ENCODE peak calls at places on chromosome 21, in seven cellular contexts. A is tibial nerve; W is RWPE2; L is cardiac fibroblast; D is CD8-positive, alpha-beta T cell; B is GM12865; V is GM23338. Q is an unnamed sample.

GRCh38 chr21:34743831-34744230 is 75.0 kb downstream of the CLIC6 start:
- DNase-seq in A (peak), W (peak), L (peak), D (no peak), B (no peak), V (no peak), Q (no peak)

GRCh38 chr21:20968391-20968790 is 29.8 kb upstream of the NCAM2 start:
- DNase-seq in A (no peak), W (no peak), L (no peak), D (no peak), B (no peak), V (no peak), Q (no peak)

GRCh38 chr21:46054031-46054430 is 43.9 kb upstream of the COL6A2 start:
- DNase-seq in A (no peak), W (no peak), L (no peak), D (no peak), B (no peak), V (no peak), Q (no peak)

GRCh38 chr21:45862544-45863207 is 118.9 kb upstream of the COL6A1 start:
- DNase-seq in A (no peak), W (no peak), L (no peak), D (no peak), B (peak), V (no peak), Q (no peak)

GRCh38 chr21:45973475-45974072 is 8.0 kb upstream of the COL6A1 start:
- DNase-seq in A (peak), W (peak), L (peak), D (peak), B (peak), V (peak), Q (peak)

GRCh38 chr21:45972353-45972715 is 9.2 kb upstream of the COL6A1 start:
- DNase-seq in A (no peak), W (peak), L (peak), D (no peak), B (no peak), V (peak), Q (no peak)

GRCh38 chr21:18499761-18500376 is 96.3 kb upstream of the TMPRSS15 start:
- DNase-seq in A (peak), W (no peak), L (peak), D (no peak), B (peak), V (peak), Q (peak)

GRCh38 chr21:36813071-36813470 is 114.2 kb downstream of the SIM2 start:
- DNase-seq in A (no peak), W (no peak), L (peak), D (no peak), B (no peak), V (no peak), Q (no peak)

GRCh38 chr21:28485301-28486022 is 507.2 kb downstream of the LTN1 start:
- DNase-seq in A (no peak), W (no peak), L (peak), D (no peak), B (no peak), V (no peak), Q (no peak)

GRCh38 chr21:46064870-46065214 is 33.1 kb upstream of the COL6A2 start:
- DNase-seq in A (no peak), W (no peak), L (no peak), D (peak), B (no peak), V (no peak), Q (no peak)

GRCh38 chr21:44295163-44295601 is 4.7 kb upstream of the PFKL start:
- DNase-seq in A (no peak), W (no peak), L (no peak), D (no peak), B (no peak), V (no peak), Q (no peak)

GRCh38 chr21:33968082-33968997 is 52.7 kb upstream of the ATP5PO start:
- DNase-seq in A (no peak), W (no peak), L (peak), D (no peak), B (peak), V (peak), Q (no peak)

GRCh38 chr21:45324430-45325205 is 36.9 kb upstream of the POFUT2 start:
- DNase-seq in A (no peak), W (peak), L (no peak), D (no peak), B (no peak), V (no peak), Q (no peak)

GRCh38 chr21:33734818-33735217 is 92.5 kb downstream of the ITSN1 start:
- DNase-seq in A (no peak), W (no peak), L (no peak), D (no peak), B (peak), V (no peak), Q (no peak)

GRCh38 chr21:43761886-43762285 is 14.2 kb downstream of the CSTB start:
- DNase-seq in A (no peak), W (no peak), L (no peak), D (no peak), B (no peak), V (no peak), Q (no peak)

GRCh38 chr21:45429221-45430164 is 24.5 kb downstream of the COL18A1 start:
- DNase-seq in A (no peak), W (no peak), L (no peak), D (no peak), B (no peak), V (no peak), Q (no peak)

GRCh38 chr21:36245649-36246048 is 74.3 kb upstream of the MORC3 start:
- DNase-seq in A (no peak), W (no peak), L (no peak), D (no peak), B (no peak), V (peak), Q (no peak)

GRCh38 chr21:33244781-33245105 is 15.0 kb downstream of the IFNAR2 start:
- DNase-seq in A (no peak), W (no peak), L (no peak), D (no peak), B (no peak), V (no peak), Q (no peak)

GRCh38 chr21:45889961-45890360 is 91.6 kb upstream of the COL6A1 start:
- DNase-seq in A (no peak), W (peak), L (no peak), D (no peak), B (no peak), V (no peak), Q (no peak)

GRCh38 chr21:20258542-20258941 is 739.7 kb upstream of the NCAM2 start:
- DNase-seq in A (no peak), W (no peak), L (no peak), D (no peak), B (no peak), V (no peak), Q (no peak)

GRCh38 chr21:27804515-27804914 is 837.6 kb upstream of the ADAMTS5 start:
- DNase-seq in A (no peak), W (no peak), L (no peak), D (no peak), B (no peak), V (peak), Q (no peak)

GRCh38 chr21:15840406-15840805 is 110.6 kb downstream of the USP25 start:
- DNase-seq in A (no peak), W (no peak), L (no peak), D (no peak), B (no peak), V (no peak), Q (no peak)

GRCh38 chr21:36547464-36547863 is 67.5 kb upstream of the CLDN14 start:
- DNase-seq in A (no peak), W (no peak), L (no peak), D (no peak), B (no peak), V (no peak), Q (no peak)

GRCh38 chr21:42361286-42361685 is 5.0 kb downstream of the TFF1 start:
- DNase-seq in A (no peak), W (no peak), L (no peak), D (no peak), B (no peak), V (no peak), Q (no peak)

GRCh38 chr21:42362700-42363099 is 3.6 kb downstream of the TFF1 start:
- DNase-seq in A (no peak), W (no peak), L (no peak), D (no peak), B (peak), V (no peak), Q (no peak)

GRCh38 chr21:42362198-42362597 is 4.1 kb downstream of the TFF1 start:
- DNase-seq in A (no peak), W (no peak), L (no peak), D (no peak), B (no peak), V (no peak), Q (no peak)

GRCh38 chr21:42364304-42364865 is 1.9 kb downstream of the TFF1 start:
- DNase-seq in A (no peak), W (no peak), L (no peak), D (no peak), B (no peak), V (no peak), Q (no peak)

DNA sequence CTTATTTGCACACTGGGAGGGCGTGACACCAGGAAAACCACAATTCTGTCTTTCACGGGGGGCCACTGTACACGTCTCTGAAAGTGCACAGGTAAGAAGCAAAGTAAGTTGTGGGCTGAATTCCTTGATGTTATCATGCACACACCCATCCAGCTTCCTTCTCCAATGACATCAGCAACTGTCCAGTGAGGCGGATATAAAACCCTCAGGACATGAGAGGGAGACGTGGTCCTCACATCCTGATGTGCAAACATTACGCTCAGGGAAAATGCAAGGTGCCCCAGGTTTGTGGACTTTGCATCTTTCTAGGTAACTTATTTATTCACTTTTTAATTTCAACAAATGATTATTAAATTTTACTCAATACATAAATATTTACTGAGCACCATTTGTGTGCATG is 3.0 kb downstream of the TFF1 start:
- DNase-seq in A (no peak), W (no peak), L (no peak), D (no peak), B (no peak), V (no peak), Q (no peak)
- TF ChIP-seq CTCF in A (no peak), W (no peak), L (no peak), D (no peak), B (no peak), V (no peak), Q (no peak)

GRCh38 chr21:17389311-17389710 is 123.5 kb upstream of the CXADR start:
- DNase-seq in A (no peak), W (no peak), L (no peak), D (no peak), B (no peak), V (no peak), Q (no peak)

GRCh38 chr21:17388226-17388625 is 124.6 kb upstream of the CXADR start:
- DNase-seq in A (no peak), W (no peak), L (no peak), D (no peak), B (no peak), V (peak), Q (no peak)

GRCh38 chr21:17390575-17390974 is 122.3 kb upstream of the CXADR start:
- DNase-seq in A (no peak), W (no peak), L (no peak), D (no peak), B (no peak), V (no peak), Q (no peak)

GRCh38 chr21:17386498-17386897 is 126.3 kb upstream of the CXADR start:
- DNase-seq in A (no peak), W (no peak), L (no peak), D (no peak), B (no peak), V (peak), Q (no peak)

DNA sequence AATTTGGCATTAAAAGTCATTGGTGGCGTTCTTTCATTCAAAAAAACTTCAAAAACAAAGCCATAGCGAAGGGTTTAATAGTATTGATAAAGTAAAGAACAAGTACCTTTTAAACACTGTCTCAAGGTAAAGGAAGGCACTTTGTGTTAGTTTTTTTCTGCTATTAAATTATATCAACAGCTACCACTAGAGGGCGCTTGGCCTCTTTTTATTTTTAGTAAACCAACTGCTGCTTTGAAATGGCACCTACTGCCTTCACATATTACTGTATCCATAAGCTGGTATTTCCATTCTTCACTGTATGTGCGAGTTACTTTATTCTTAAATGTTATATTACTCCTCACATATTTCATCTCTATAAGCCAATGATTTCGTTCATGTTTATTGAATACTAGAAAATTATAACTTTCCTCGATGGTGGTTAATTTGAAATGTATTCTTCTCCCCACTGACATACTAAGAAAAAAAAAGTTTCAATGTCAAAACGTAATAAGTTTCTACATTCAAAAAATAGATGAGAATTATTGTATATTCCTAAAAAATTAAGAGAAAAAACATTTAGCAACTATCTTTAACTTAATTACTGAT is 125.7 kb upstream of the CXADR start:
- DNase-seq in A (peak), W (no peak), L (peak), D (peak), B (peak), V (peak), Q (peak)
- TF ChIP-seq CTCF in A (peak), W (peak), L (peak), D (peak), B (peak), V (peak), Q (peak)

GRCh38 chr21:38242036-38242435 is 14.8 kb upstream of the KCNJ15 start:
- DNase-seq in A (no peak), W (no peak), L (no peak), D (no peak), B (no peak), V (no peak), Q (no peak)

GRCh38 chr21:38241029-38241740 is 15.6 kb upstream of the KCNJ15 start:
- DNase-seq in A (no peak), W (no peak), L (peak), D (no peak), B (no peak), V (no peak), Q (no peak)

GRCh38 chr21:38234395-38235142 is 22.2 kb upstream of the KCNJ15 start:
- DNase-seq in A (no peak), W (peak), L (no peak), D (no peak), B (no peak), V (no peak), Q (no peak)

GRCh38 chr21:38240121-38240520 is 16.7 kb upstream of the KCNJ15 start:
- DNase-seq in A (no peak), W (no peak), L (no peak), D (no peak), B (no peak), V (no peak), Q (no peak)

GRCh38 chr21:38236232-38236631 is 20.6 kb upstream of the KCNJ15 start:
- DNase-seq in A (no peak), W (no peak), L (no peak), D (no peak), B (no peak), V (peak), Q (no peak)
- TF ChIP-seq CTCF in A (no peak), W (peak), L (peak), D (no peak), B (no peak), V (peak), Q (peak)

GRCh38 chr21:25421327-25422028 is 185.8 kb downstream of the MRPL39 start:
- DNase-seq in A (peak), W (no peak), L (peak), D (peak), B (peak), V (peak), Q (no peak)

GRCh38 chr21:25420831-25421230 is 186.4 kb downstream of the MRPL39 start:
- DNase-seq in A (no peak), W (no peak), L (no peak), D (no peak), B (peak), V (no peak), Q (no peak)

GRCh38 chr21:25412090-25412489 is 195.2 kb downstream of the MRPL39 start:
- DNase-seq in A (no peak), W (no peak), L (peak), D (no peak), B (no peak), V (no peak), Q (no peak)

GRCh38 chr21:25416669-25417068 is 190.6 kb downstream of the MRPL39 start:
- DNase-seq in A (no peak), W (no peak), L (no peak), D (no peak), B (no peak), V (no peak), Q (no peak)
- TF ChIP-seq CTCF in A (no peak), W (no peak), L (no peak), D (no peak), B (no peak), V (no peak), Q (no peak)

GRCh38 chr21:25569084-25569483 is 38.2 kb downstream of the MRPL39 start:
- DNase-seq in A (no peak), W (no peak), L (no peak), D (no peak), B (peak), V (no peak), Q (no peak)

GRCh38 chr21:25565272-25566199 is 41.7 kb downstream of the MRPL39 start:
- DNase-seq in A (no peak), W (no peak), L (no peak), D (no peak), B (peak), V (no peak), Q (no peak)

GRCh38 chr21:25568230-25568629 is 39.1 kb downstream of the MRPL39 start:
- DNase-seq in A (no peak), W (no peak), L (peak), D (no peak), B (peak), V (peak), Q (no peak)

GRCh38 chr21:25566645-25567044 is 40.6 kb downstream of the MRPL39 start:
- DNase-seq in A (no peak), W (no peak), L (no peak), D (no peak), B (peak), V (no peak), Q (no peak)

DNA sequence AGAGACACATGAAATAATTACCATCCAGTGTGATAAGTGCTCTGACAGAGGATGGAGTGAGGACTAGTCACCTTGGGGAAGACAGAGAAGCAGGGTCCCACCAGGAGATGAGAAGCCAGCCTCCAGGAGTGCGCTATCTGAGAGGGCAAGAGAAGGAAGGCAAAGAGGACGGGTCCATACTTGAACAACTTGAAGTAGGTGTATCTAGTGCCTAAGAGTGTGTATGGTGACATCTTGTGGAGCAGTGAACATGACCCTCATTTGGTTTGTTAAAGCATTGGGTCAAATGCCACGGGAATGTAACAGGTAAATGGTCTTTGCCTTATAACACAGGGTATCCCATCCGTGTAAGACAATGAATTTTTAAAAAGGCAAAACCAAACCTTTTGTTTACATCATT is 39.8 kb downstream of the MRPL39 start:
- DNase-seq in A (no peak), W (no peak), L (no peak), D (no peak), B (peak), V (no peak), Q (no peak)
- TF ChIP-seq CTCF in A (no peak), W (no peak), L (no peak), D (no peak), B (peak), V (no peak), Q (no peak)

DNA sequence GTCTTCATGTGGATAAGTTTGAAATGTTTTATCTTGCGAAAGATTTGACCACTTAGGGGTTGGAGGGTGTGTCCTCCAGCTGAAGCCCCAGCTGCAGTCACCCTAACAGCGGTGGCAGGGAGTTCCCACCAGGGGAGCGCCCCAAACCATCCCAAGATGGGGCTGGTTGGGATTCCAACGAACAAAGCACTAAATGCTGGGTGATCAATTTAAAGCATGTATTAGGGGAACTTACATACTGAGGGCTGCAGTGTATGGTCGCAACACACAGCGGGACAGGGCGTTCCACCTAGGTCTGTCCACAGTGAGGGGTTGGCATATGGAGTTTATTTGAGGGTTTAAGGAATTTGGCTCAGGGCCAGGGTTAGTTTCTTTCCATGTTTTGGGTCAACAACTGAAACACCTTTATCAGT is 26.3 kb downstream of the SLC37A1 start:
- DNase-seq in A (no peak), W (no peak), L (no peak), D (no peak), B (no peak), V (peak), Q (no peak)
- TF ChIP-seq CTCF in A (no peak), W (no peak), L (no peak), D (no peak), B (no peak), V (peak), Q (no peak)

GRCh38 chr21:30257773-30258172 is 25.0 kb downstream of the KRTAP24-1 start:
- DNase-seq in A (peak), W (no peak), L (peak), D (no peak), B (peak), V (peak), Q (no peak)
- TF ChIP-seq CTCF in A (peak), W (peak), L (peak), D (no peak), B (peak), V (peak), Q (peak)

DNA sequence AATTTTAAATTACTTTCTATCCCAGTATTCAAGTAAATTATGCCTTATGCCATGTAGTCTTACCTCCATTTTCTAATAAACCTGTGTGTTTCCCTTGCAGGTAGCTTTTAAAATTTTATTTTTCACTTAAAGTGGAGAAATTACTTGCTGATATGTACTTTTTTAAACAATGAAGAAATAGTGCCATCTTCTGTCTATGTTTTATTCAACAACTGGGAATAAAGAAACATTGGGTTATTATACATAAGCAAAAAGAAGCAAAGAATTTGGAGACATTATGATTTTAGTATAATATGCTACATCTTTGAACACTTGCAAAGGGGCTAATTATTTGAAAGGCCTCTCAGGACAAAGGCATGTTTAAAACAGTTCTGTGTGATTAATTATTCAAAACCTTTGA is 1912.9 kb downstream of the MRPL39 start:
- DNase-seq in A (no peak), W (no peak), L (no peak), D (no peak), B (no peak), V (no peak), Q (no peak)
- TF ChIP-seq CTCF in A (no peak), W (no peak), L (no peak), D (no peak), B (no peak), V (no peak), Q (no peak)

DNA sequence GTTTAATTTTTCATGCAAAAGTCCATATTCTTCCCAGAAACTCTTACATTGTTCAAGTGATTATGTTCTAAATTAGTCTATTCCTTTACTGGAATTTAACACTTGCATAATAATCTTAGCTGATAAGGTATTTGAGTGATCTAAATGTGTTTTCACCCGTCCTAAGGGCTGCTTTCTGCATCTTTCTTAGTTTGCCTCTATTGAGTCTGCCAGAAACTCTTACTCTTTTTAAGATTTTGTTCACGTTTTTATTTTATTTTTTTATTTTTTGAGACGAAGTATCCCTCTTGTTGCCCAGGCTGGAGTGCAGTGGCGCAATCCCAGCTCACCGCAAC is 52.0 kb downstream of the KCNJ15 start:
- DNase-seq in A (no peak), W (no peak), L (no peak), D (no peak), B (no peak), V (no peak), Q (no peak)
- TF ChIP-seq CTCF in A (no peak), W (no peak), L (no peak), D (no peak), B (no peak), V (no peak), Q (no peak)

Q was measured in neural crest cell.